ENCODE peak calls at places on chromosome 4, in seven cellular contexts. L is GM23338, H is HCT116, O is K562, E is sigmoid colon, T is upper lobe of left lung, D is GM12878. V is an unnamed sample.

GRCh38 chr4:186770446-186771175 is 47.0 kb upstream of the FAT1 start:
- DNase-seq in D (no peak), T (no peak), H (no peak), O (no peak), E (no peak), L (no peak), V (no peak)

GRCh38 chr4:686371-687040 is 2.4 kb downstream of the SLC49A3 start:
- DNase-seq in L (no peak), O (no peak), H (no peak), T (no peak), E (peak; percentile 69), D (no peak), V (no peak)

GRCh38 chr4:78627046-78627965 is 75.7 kb downstream of the ANXA3 start:
- DNase-seq in E (no peak), D (no peak), H (no peak), O (no peak), L (no peak), T (no peak), V (no peak)

GRCh38 chr4:128844931-128845330 is 35.4 kb downstream of the JADE1 start:
- DNase-seq in L (no peak), O (no peak), H (no peak), T (peak; percentile 21), E (no peak), D (no peak), V (no peak)

GRCh38 chr4:104494822-104495559 is at the start of gene CXXC4:
- DNase-seq in O (peak; percentile 50), T (peak; percentile 69), H (peak; percentile 23), D (no peak), L (peak; percentile 94), E (peak; percentile 90), V (no peak)

GRCh38 chr4:88818650-88819470 is 121.2 kb upstream of the NAP1L5 start:
- DNase-seq in T (peak; percentile 60), E (peak; percentile 75), H (peak; percentile 31), D (peak; percentile 15), O (peak; percentile 47), L (peak; percentile 76), V (no peak)

GRCh38 chr4:125650557-125650956 is 335.8 kb downstream of the FAT4 start:
- DNase-seq in E (no peak), L (no peak), H (no peak), O (no peak), T (no peak), D (no peak), V (no peak)

GRCh38 chr4:9964884-9965283 is 56.4 kb downstream of the SLC2A9 start:
- DNase-seq in E (no peak), O (no peak), D (no peak), H (no peak), L (no peak), T (peak; percentile 38), V (no peak)

GRCh38 chr4:16048639-16049448 is 35.0 kb downstream of the PROM1 start:
- DNase-seq in H (no peak), T (no peak), D (no peak), L (no peak), O (no peak), E (no peak), V (no peak)

GRCh38 chr4:188624370-188624769 is 485.1 kb downstream of the TRIML1 start:
- DNase-seq in L (no peak), D (no peak), H (no peak), O (no peak), E (no peak), T (no peak), V (no peak)

GRCh38 chr4:156606444-156607197 is 365.0 kb downstream of the PDGFC start:
- DNase-seq in D (no peak), T (no peak), O (no peak), E (no peak), L (no peak), H (no peak), V (no peak)

GRCh38 chr4:10047967-10048366 is 26.7 kb upstream of the SLC2A9 start:
- DNase-seq in H (no peak), T (no peak), L (no peak), O (no peak), D (no peak), E (no peak), V (peak; percentile 11)

GRCh38 chr4:110096406-110096805 is 102.0 kb downstream of the ELOVL6 start:
- DNase-seq in O (no peak), H (no peak), E (no peak), T (no peak), L (no peak), D (no peak), V (no peak)

GRCh38 chr4:128387600-128388351 is 100.2 kb upstream of the PGRMC2 start:
- DNase-seq in O (no peak), H (no peak), E (no peak), L (no peak), T (no peak), D (no peak), V (no peak)

GRCh38 chr4:116343809-116344208 is 741.6 kb downstream of the TRAM1L1 start:
- DNase-seq in D (no peak), H (no peak), E (no peak), T (no peak), L (no peak), O (peak; percentile 42), V (no peak)

GRCh38 chr4:148056879-148057278 is 325.0 kb downstream of the ARHGAP10 start:
- DNase-seq in O (peak; percentile 42), E (no peak), L (peak; percentile 49), T (peak; percentile 68), D (peak; percentile 95), H (peak; percentile 6), V (no peak)

GRCh38 chr4:177441061-177441802 is 1.0 kb downstream of the AGA start:
- DNase-seq in L (peak; percentile 50), D (peak; percentile 17), T (peak; percentile 59), E (no peak), H (no peak), O (peak; percentile 52), V (no peak)

DNA sequence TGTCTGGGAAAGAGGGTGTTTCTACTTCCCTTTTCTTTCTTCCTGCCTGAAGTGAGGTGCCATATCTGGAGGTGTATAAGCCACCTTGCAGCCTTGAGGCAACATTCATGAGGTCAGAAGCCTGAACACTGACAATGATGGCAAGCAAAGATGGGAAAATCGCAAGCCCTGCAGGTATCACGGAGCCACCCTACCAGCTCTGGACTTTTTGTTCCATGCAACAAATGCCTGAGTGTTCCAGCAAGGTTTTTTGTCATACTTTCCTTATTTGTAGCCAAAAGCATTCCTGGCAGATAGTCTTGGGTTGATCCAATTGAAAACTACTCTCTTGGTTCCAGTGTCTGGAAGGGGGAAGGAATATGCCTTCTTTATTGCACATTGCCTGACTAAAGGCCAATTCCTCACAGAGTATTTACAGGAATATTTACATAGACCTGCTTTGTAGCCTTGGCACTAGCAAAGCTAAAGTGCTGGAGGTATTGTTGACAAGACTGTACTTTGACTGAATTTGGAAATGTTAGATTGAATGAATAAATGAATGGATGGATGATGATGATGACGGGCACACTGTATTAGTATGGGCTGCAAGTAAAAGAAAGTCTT is 14.3 kb upstream of the SOD3 start:
- DNase-seq in L (no peak), E (no peak), O (no peak), H (no peak), D (no peak), T (no peak), V (no peak)
- TF ChIP-seq POLR2AphosphoS5 in L (no peak), E (no peak), O (no peak), H (no peak), D (no peak), T (no peak), V (no peak)

GRCh38 chr4:57499786-57500185 is 389.6 kb upstream of the IGFBP7 start:
- DNase-seq in T (no peak), O (peak; percentile 15), L (no peak), H (no peak), D (no peak), E (no peak), V (no peak)

GRCh38 chr4:57501715-57502114 is 391.5 kb upstream of the IGFBP7 start:
- DNase-seq in L (peak; percentile 17), T (no peak), E (no peak), O (no peak), H (no peak), D (no peak), V (no peak)

GRCh38 chr4:57504139-57504538 is 394.0 kb upstream of the IGFBP7 start:
- DNase-seq in D (no peak), O (no peak), L (no peak), E (no peak), H (no peak), T (no peak), V (no peak)
- TF ChIP-seq POLR2AphosphoS5 in D (no peak), O (no peak), L (no peak), E (no peak), H (no peak), T (no peak), V (no peak)

GRCh38 chr4:106473515-106473914 is 104.9 kb upstream of the GIMD1 start:
- DNase-seq in E (no peak), L (no peak), D (no peak), H (no peak), T (no peak), O (no peak), V (no peak)

GRCh38 chr4:106481801-106482200 is 113.2 kb upstream of the GIMD1 start:
- DNase-seq in O (no peak), T (no peak), E (no peak), L (no peak), D (no peak), H (no peak), V (no peak)

DNA sequence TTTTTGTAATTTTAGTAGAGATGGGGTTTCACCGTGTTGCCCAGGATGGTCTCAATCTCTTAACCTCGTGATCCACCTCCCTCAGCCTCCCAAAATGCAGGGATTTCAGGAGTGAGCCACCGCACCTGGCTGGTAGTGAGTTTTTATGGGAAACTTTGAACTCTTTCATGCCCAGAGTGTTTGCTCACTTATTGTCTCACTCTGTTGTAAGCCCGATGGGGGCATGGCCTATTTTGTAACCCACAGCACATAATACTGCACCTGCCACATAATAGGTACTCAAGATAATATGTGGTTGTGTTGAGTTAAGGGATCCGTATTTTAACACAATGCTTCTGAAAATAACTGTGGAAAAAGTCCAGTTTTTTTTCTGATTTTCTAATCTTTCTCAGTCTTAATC is 109.6 kb upstream of the GIMD1 start:
- DNase-seq in O (no peak), D (no peak), T (no peak), H (no peak), E (no peak), L (no peak), V (no peak)
- TF ChIP-seq POLR2AphosphoS5 in O (no peak), D (no peak), T (no peak), H (no peak), E (no peak), L (no peak), V (no peak)

GRCh38 chr4:168051526-168051925 is 40.8 kb upstream of the ANXA10 start:
- DNase-seq in L (no peak), E (no peak), O (no peak), T (no peak), H (no peak), D (no peak), V (no peak)

DNA sequence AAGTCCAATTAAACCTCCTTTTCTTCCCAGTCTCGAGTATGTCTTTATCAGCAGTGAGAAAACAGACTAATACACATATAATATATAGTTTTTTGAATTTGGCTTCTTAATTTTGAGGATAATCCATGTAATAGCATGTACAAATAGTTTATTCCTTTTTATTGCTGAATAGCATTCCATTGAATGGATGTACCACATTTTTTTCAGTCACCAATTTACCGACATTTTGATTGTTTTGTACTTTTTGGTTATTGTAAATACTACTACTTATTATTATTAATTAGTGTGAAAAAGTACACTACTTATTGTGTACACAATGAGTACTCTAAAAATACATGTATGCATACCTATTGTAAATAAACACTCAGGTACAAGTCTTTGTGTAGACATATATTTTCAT is 42.3 kb upstream of the ANXA10 start:
- DNase-seq in H (no peak), T (no peak), L (no peak), D (no peak), E (no peak), O (no peak), V (no peak)
- TF ChIP-seq POLR2AphosphoS5 in H (no peak), T (no peak), L (no peak), D (no peak), E (no peak), O (no peak), V (no peak)